ENCODE peak calls at places on chromosomes 3 and 15, in eight cellular contexts. G, J, K, E, H, P, L and Q are unnamed samples.

GRCh38 chr3:159616234-159616825 is 372.3 kb upstream of the IL12A start:
- DNase-seq in L (no peak), E (no peak), P (peak), K (peak), G (peak), H (no peak), J (peak), Q (peak)

GRCh38 chr3:52294320-52295150 is 6.9 kb downstream of the GLYCTK start:
- DNase-seq in E (no peak), K (no peak), H (peak), G (no peak), L (no peak), J (no peak), P (no peak), Q (no peak)

GRCh38 chr3:195732951-195733350 is 12.2 kb downstream of the MUC20 start:
- DNase-seq in L (no peak), J (no peak), G (peak), E (no peak), P (no peak), K (no peak), H (no peak), Q (peak)

GRCh38 chr3:66055319-66055718 is 16.6 kb upstream of the MAGI1 start:
- DNase-seq in J (no peak), K (no peak), P (no peak), L (no peak), H (no peak), G (no peak), E (no peak), Q (no peak)

GRCh38 chr3:103991461-103992115 is 1375.1 kb upstream of the ALCAM start:
- DNase-seq in K (peak), J (no peak), H (no peak), L (peak), E (no peak), G (no peak), P (no peak), Q (no peak)

GRCh38 chr15:88395241-88395640 is 71.9 kb downstream of the MRPL46 start:
- DNase-seq in G (no peak), K (no peak), P (no peak), J (no peak), L (no peak), E (no peak), H (no peak), Q (no peak)

GRCh38 chr3:194984624-194985023 is 286.3 kb downstream of the XXYLT1 start:
- DNase-seq in G (no peak), H (no peak), P (no peak), K (no peak), L (no peak), E (no peak), J (no peak), Q (no peak)

GRCh38 chr3:37054370-37054769 is 61.1 kb downstream of the MLH1 start:
- DNase-seq in E (no peak), J (no peak), P (no peak), K (peak), G (no peak), L (peak), H (no peak), Q (no peak)

GRCh38 chr3:14425574-14426304 is 23.3 kb downstream of the SLC6A6 start:
- DNase-seq in K (no peak), E (no peak), P (no peak), L (peak), J (no peak), H (peak), G (no peak), Q (peak)

GRCh38 chr3:25396251-25396650 is 31.8 kb upstream of the RARB start:
- DNase-seq in H (no peak), P (no peak), E (no peak), K (no peak), J (no peak), L (no peak), G (no peak), Q (no peak)

GRCh38 chr3:159806412-159806811 is 182.2 kb upstream of the IL12A start:
- DNase-seq in G (no peak), K (peak), L (no peak), E (no peak), J (peak), H (no peak), P (peak), Q (no peak)

GRCh38 chr3:41684802-41685740 is 276.8 kb downstream of the ULK4 start:
- DNase-seq in J (no peak), P (no peak), G (no peak), H (no peak), K (no peak), E (no peak), L (no peak), Q (no peak)

GRCh38 chr3:13886593-13887129 is 6.8 kb upstream of the WNT7A start:
- DNase-seq in H (no peak), K (no peak), P (peak), G (no peak), L (no peak), J (no peak), E (no peak), Q (no peak)

GRCh38 chr3:105715372-105715771 is 153.4 kb downstream of the CBLB start:
- DNase-seq in K (peak), E (no peak), P (no peak), L (no peak), H (no peak), J (no peak), G (no peak), Q (no peak)

GRCh38 chr3:36796896-36797295 is 32.5 kb upstream of the DCLK3 start:
- DNase-seq in G (no peak), L (no peak), K (peak), H (no peak), E (no peak), J (no peak), P (no peak), Q (no peak)

GRCh38 chr3:109440353-109440752 is 103.0 kb upstream of the DPPA4 start:
- DNase-seq in G (no peak), L (no peak), E (no peak), K (no peak), J (no peak), H (no peak), P (no peak), Q (peak)

GRCh38 chr15:88718731-88719130 is 79.9 kb downstream of the ISG20 start:
- DNase-seq in G (no peak), H (no peak), P (no peak), E (no peak), J (no peak), K (no peak), L (no peak), Q (no peak)

GRCh38 chr3:9732080-9732752 is 681 bp downstream of the BRPF1 start:
- DNase-seq in E (peak), K (no peak), J (no peak), H (peak), G (peak), L (peak), P (peak), Q (no peak)

GRCh38 chr3:46442591-46443530 is 21.8 kb downstream of the LTF start:
- DNase-seq in H (no peak), K (no peak), L (no peak), G (no peak), P (no peak), J (no peak), E (no peak), Q (peak)

GRCh38 chr3:119490153-119490552 is 8.2 kb upstream of the TIMMDC1 start:
- DNase-seq in P (no peak), G (no peak), H (no peak), K (no peak), J (no peak), L (no peak), E (no peak), Q (no peak)

GRCh38 chr3:194003128-194004057 is 132.6 kb upstream of the HES1 start:
- DNase-seq in P (peak), J (no peak), G (peak), L (peak), H (peak), K (peak), E (no peak), Q (peak)

GRCh38 chr3:184299488-184300376 is 691 bp downstream of the PSMD2 start:
- DNase-seq in J (no peak), L (no peak), E (no peak), G (no peak), K (no peak), P (no peak), H (no peak), Q (no peak)

GRCh38 chr3:171770689-171771620 is 39.3 kb downstream of the PLD1 start:
- DNase-seq in P (peak), E (no peak), L (no peak), G (no peak), H (no peak), K (peak), J (no peak), Q (peak)

GRCh38 chr3:193140381-193140780 is 100.6 kb upstream of the PLAAT1 start:
- DNase-seq in P (no peak), H (no peak), G (no peak), K (no peak), L (no peak), J (no peak), E (no peak), Q (no peak)

GRCh38 chr3:103166890-103167289 is 732.1 kb downstream of the ZPLD1 start:
- DNase-seq in J (no peak), P (no peak), L (no peak), E (no peak), G (no peak), H (no peak), K (no peak), Q (no peak)

GRCh38 chr3:172546628-172547214 is 23.5 kb upstream of the TNFSF10 start:
- DNase-seq in H (no peak), G (no peak), P (no peak), E (no peak), L (no peak), K (no peak), J (no peak), Q (no peak)

GRCh38 chr3:153001428-153001827 is 160.6 kb upstream of the RAP2B start:
- DNase-seq in J (no peak), E (no peak), P (no peak), H (no peak), L (no peak), G (no peak), K (no peak), Q (no peak)

GRCh38 chr15:31392761-31393401 is 66.2 kb downstream of the KLF13 start:
- DNase-seq in K (peak), J (no peak), E (no peak), L (peak), P (no peak), H (peak), G (no peak), Q (no peak)
- H3K4me3 ChIP-seq in K (peak), J (peak), E (peak), L (peak), P (peak), H (peak), G (peak), Q (no peak)

DNA sequence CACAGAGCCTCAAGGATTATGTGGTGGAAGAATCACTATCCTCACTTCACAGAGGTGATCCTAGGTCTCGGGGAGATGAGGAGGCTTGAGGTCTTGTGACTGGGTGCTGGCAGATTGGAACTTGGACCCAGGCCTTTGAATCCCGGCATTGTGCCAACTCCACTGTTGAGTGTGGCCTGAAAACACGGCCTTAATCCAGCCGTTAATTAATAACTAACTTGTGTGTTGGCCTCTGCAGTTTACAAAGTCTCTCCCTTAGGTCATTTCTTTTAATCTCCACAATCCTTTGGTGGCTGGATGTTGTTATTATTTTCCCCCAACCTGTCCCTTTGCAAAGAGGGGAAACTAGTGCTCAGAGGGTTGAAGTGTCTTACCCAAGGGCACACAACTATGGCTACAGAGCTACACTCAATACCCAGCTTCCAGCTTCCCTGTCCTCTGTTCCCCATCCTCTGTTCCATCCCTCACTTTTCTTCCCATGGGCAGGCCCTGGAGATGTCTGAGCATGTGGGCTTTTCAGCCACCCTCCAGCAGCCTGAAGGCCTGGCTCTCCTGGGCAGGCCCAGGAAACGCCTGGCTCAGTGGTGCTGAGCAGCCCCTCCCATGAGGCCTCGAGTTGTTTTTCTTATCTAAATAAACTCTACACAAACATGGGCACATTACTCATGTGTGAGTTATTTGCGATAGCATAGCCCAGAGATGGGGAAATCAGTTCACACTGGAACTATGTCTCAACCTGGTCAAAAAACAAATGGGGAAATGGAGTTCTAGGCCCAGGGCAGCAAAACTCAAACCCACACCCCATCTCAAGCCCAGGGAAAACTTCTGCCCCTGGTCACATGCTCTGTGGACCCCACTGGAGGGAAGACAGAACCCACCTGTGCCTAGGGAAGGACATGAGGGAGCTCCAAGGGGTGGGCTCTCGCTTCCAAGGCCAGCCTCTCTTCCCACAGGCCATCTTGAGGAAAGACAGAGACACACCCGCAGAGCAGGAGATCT is 16.8 kb upstream of the SMAD3 start:
- DNase-seq in K (peak), E (no peak), P (no peak), L (no peak), H (no peak), J (no peak), G (peak), Q (no peak)
- H3K4me3 ChIP-seq in K (no peak), E (no peak), P (no peak), L (no peak), H (no peak), J (no peak), G (no peak), Q (no peak)

GRCh38 chr3:8147726-8148125 is 353.9 kb upstream of the LMCD1 start:
- DNase-seq in G (no peak), P (no peak), K (no peak), H (no peak), L (no peak), E (no peak), J (no peak), Q (no peak)
- H3K4me3 ChIP-seq in G (no peak), P (no peak), K (no peak), H (no peak), L (no peak), E (no peak), J (no peak), Q (no peak)

GRCh38 chr3:71579934-71580318 is 3.6 kb downstream of the FOXP1 start:
- DNase-seq in P (no peak), L (peak), E (no peak), J (no peak), K (peak), H (no peak), G (no peak), Q (no peak)
- H3K4me3 ChIP-seq in P (no peak), L (peak), E (no peak), J (peak), K (no peak), H (peak), G (peak), Q (no peak)

GRCh38 chr15:22939652-22940061 is 40.5 kb downstream of the CYFIP1 start:
- DNase-seq in L (no peak), G (no peak), P (no peak), J (no peak), K (no peak), H (no peak), E (no peak), Q (no peak)
- H3K4me3 ChIP-seq in L (no peak), G (no peak), P (no peak), J (no peak), K (no peak), H (no peak), E (no peak), Q (no peak)

GRCh38 chr15:40932625-40933519 is 3.7 kb downstream of the DLL4 start:
- DNase-seq in H (no peak), E (no peak), L (no peak), P (no peak), J (no peak), G (no peak), K (no peak), Q (no peak)

GRCh38 chr15:40933520-40933904 is 4.4 kb downstream of the DLL4 start:
- DNase-seq in E (no peak), G (no peak), H (no peak), P (no peak), K (no peak), L (no peak), J (no peak), Q (no peak)

GRCh38 chr15:40931300-40932142 is 2.4 kb downstream of the DLL4 start:
- DNase-seq in P (no peak), H (peak), J (no peak), K (no peak), G (no peak), E (no peak), L (no peak), Q (no peak)

GRCh38 chr15:40930430-40931299 is 1.5 kb downstream of the DLL4 start:
- DNase-seq in H (peak), P (peak), J (no peak), L (peak), G (peak), K (peak), E (no peak), Q (peak)

DNA sequence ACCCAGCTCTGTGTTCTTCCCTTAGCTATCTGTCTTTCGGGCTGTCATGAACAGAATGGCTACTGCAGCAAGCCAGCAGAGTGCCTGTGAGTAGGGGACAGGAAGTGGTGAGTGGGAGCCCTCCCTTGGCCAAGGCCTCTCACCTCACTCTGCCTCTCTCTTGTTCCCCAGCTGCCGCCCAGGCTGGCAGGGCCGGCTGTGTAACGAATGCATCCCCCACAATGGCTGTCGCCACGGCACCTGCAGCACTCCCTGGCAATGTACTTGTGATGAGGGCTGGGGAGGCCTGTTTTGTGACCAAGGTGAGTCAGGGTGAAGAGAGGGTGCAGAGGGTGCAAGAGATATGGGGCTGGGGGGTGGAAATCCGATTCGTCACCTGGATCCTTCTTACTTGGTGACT is 3.0 kb downstream of the DLL4 start:
- DNase-seq in G (no peak), K (no peak), J (no peak), P (no peak), L (peak), H (peak), E (no peak), Q (no peak)
- H3K4me3 ChIP-seq in G (no peak), K (no peak), J (peak), P (no peak), L (no peak), H (peak), E (no peak), Q (no peak)

GRCh38 chr3:35640736-35641135 is 1.4 kb downstream of the ARPP21 start:
- DNase-seq in G (no peak), J (no peak), E (no peak), K (no peak), H (no peak), P (no peak), L (no peak), Q (no peak)
- H3K4me3 ChIP-seq in G (no peak), J (peak), E (no peak), K (no peak), H (no peak), P (no peak), L (peak), Q (no peak)

GRCh38 chr15:63894662-63894949 is 60.9 kb upstream of the HERC1 start:
- DNase-seq in P (no peak), H (peak), L (no peak), K (no peak), E (no peak), J (no peak), G (no peak), Q (no peak)

GRCh38 chr15:63895194-63895593 is 61.4 kb upstream of the HERC1 start:
- DNase-seq in K (no peak), E (no peak), P (no peak), H (no peak), G (no peak), L (no peak), J (no peak), Q (peak)

GRCh38 chr15:63895787-63896218 is 62.1 kb upstream of the HERC1 start:
- DNase-seq in H (no peak), J (no peak), G (no peak), K (no peak), P (no peak), E (no peak), L (no peak), Q (no peak)

GRCh38 chr15:63893866-63894661 is 60.3 kb upstream of the HERC1 start:
- DNase-seq in G (no peak), P (no peak), K (no peak), J (no peak), H (peak), L (no peak), E (no peak), Q (no peak)

DNA sequence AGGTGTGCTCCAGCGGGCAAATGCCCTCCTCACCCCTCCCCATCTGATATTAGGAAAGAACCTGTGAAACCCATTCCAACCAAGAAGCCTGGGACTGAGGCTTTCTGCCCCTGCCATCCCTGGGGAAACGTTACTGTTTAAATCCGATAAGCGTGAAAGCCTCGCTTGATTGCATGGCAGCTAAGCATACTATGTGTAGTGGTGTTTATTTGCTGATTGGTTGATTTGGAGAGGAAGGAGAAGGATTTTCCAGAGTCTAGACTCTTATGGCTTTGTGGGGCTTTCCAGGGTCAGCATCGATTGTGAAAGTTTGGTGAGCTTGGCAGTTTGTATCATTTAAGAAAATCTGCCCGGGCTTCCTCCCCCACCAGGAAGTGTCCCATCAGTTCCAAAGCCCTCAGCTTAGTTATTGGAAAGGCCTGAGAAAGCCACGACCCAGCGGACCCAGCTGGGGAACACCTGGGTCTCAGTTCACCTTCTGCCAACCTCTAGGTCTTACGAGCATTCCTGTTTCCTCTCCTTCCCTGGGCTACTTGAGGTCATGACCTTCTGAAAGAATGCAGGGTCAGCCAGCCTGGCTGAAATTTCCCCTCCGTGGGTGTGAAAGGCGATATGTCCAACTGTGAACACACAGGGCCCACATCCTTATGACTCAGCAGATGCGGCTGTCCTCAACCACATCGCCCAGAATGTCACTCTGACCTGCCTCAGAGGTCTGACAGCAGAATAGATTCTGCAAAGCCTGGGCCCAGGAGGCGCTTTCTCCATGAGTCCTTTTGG is 62.8 kb upstream of the HERC1 start:
- DNase-seq in H (peak), E (no peak), K (peak), P (peak), J (no peak), G (no peak), L (no peak), Q (peak)
- H3K4me3 ChIP-seq in H (no peak), E (no peak), K (no peak), P (no peak), J (no peak), G (no peak), L (no peak), Q (no peak)